ENCODE peak calls at places on chromosomes 5 and 9, in seven cellular contexts. C is coronary artery; F is hepatocyte; V is uterus; A is fibroblast of lung; L is breast epithelium; O is naive thymus-derived CD4-positive, alpha-beta T cell. M is an unnamed sample.

GRCh38 chr5:20109326-20109725 is 121.3 kb upstream of the CDH18 start:
- DNase-seq in A (no peak), L (no peak), O (no peak), F (peak), V (no peak), C (no peak), M (no peak)

GRCh38 chr9:133991964-133992779 is at the start of gene VAV2:
- DNase-seq in O (peak), C (peak), L (no peak), F (peak), V (peak), A (peak), M (peak)

GRCh38 chr5:173941758-173942401 is 47.1 kb upstream of the C5orf47 start:
- DNase-seq in V (no peak), O (no peak), A (no peak), C (no peak), L (no peak), F (no peak), M (no peak)

GRCh38 chr9:123000371-123001068 is 32.9 kb upstream of the GPR21 start:
- DNase-seq in L (no peak), O (no peak), C (no peak), V (no peak), F (no peak), A (no peak), M (no peak)

GRCh38 chr9:3343671-3344070 is 182.1 kb downstream of the RFX3 start:
- DNase-seq in L (no peak), C (no peak), V (no peak), F (no peak), A (no peak), O (no peak), M (no peak)

GRCh38 chr9:123552530-123552929 is 196.5 kb downstream of the CRB2 start:
- DNase-seq in C (no peak), A (no peak), V (no peak), F (no peak), L (no peak), O (no peak), M (no peak)

GRCh38 chr9:91811024-91811909 is 138.8 kb downstream of the ROR2 start:
- DNase-seq in O (no peak), F (no peak), C (peak), V (no peak), A (no peak), L (no peak), M (no peak)

GRCh38 chr5:169126376-169127043 is 174.4 kb downstream of the SLIT3 start:
- DNase-seq in L (no peak), V (no peak), C (no peak), O (no peak), A (no peak), F (no peak), M (no peak)

GRCh38 chr9:14421291-14421690 is 107.3 kb upstream of the NFIB start:
- DNase-seq in L (no peak), V (no peak), C (no peak), A (no peak), O (no peak), F (no peak), M (no peak)

GRCh38 chr9:27426717-27427645 is 97.1 kb upstream of the IFNK start:
- DNase-seq in F (no peak), C (no peak), L (peak), O (no peak), A (no peak), V (no peak), M (no peak)

GRCh38 chr9:134867917-134868750 is 12.5 kb upstream of the FCN2 start:
- DNase-seq in F (no peak), A (no peak), V (peak), C (peak), O (no peak), L (no peak), M (peak)

GRCh38 chr5:72185717-72186388 is 78.6 kb downstream of the MAP1B start:
- DNase-seq in A (peak), L (no peak), O (no peak), V (no peak), F (no peak), C (no peak), M (no peak)

GRCh38 chr9:92135576-92135975 is 20.4 kb upstream of the SPTLC1 start:
- DNase-seq in C (no peak), V (no peak), L (no peak), F (no peak), A (no peak), O (no peak), M (no peak)

GRCh38 chr9:117795271-117795670 is 91.1 kb downstream of the TLR4 start:
- DNase-seq in O (no peak), C (no peak), F (no peak), A (no peak), V (no peak), L (no peak), M (no peak)

GRCh38 chr9:76542360-76542759 is 83.4 kb downstream of the GCNT1 start:
- DNase-seq in V (no peak), C (no peak), O (no peak), L (no peak), A (no peak), F (no peak), M (no peak)

GRCh38 chr9:93670208-93671029 is 94.0 kb downstream of the PHF2 start:
- DNase-seq in O (peak), L (peak), V (peak), F (no peak), A (peak), C (peak), M (peak)

GRCh38 chr5:169914766-169915165 is 65.5 kb downstream of the INSYN2B start:
- DNase-seq in F (peak), C (no peak), V (no peak), A (peak), L (peak), O (no peak), M (no peak)

GRCh38 chr5:13211064-13211463 is 733.4 kb downstream of the DNAH5 start:
- DNase-seq in F (no peak), A (no peak), O (no peak), L (no peak), V (no peak), C (no peak), M (no peak)

GRCh38 chr9:125521462-125522327 is 185.3 kb downstream of the MAPKAP1 start:
- DNase-seq in C (no peak), A (peak), F (no peak), O (peak), L (no peak), V (no peak), M (no peak)

DNA sequence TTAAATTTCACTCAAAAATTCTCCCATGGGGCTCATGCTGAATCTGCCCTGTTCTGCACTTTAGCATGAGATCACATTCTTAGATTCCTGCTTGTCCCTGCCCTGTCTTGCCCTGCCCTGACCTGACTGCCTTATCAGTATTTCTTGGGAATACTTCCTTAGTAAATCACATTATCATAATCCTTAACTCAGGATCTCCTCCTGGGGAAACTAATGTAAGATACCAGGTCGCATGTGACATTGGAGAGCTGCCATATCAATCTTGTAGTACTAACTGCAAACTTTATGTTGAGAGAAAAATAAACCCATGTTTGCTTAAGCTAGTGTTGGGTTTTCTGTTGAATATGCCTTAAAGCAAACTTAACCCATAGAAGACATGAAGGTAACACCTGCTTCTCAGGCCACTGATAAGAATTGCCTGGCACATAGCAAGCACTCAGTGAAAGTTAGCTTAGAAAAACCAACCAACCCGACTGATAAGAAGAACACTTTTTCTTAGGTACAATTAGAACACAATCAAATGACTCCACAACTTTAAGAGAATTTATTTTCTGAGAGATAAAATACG is 53.3 kb downstream of the IL33 start:
- DNase-seq in O (no peak), L (no peak), A (no peak), V (no peak), C (no peak), F (peak), M (no peak)
- H3K27ac ChIP-seq in O (no peak), L (no peak), A (no peak), V (no peak), C (no peak), F (no peak), M (no peak)

DNA sequence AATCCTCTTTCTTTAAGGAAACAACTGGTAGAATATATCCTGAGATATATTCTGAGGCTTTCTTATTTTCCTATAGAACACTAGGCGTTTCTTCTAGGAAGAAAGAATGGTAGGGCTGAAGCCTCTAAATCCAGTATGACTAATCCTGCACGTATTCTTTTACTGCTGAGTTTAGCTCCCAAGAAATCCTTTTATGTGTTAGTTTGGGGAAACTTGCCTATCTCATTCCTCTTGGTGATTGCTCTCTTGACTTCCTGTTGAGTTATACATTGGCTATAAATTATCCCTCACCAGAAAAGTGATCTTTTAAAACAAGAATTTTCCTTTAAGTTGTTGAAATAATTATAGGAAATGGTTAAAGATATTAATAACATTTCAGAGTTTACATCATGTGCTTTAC is 422.9 kb downstream of the TMEM161B start:
- DNase-seq in V (no peak), O (no peak), L (no peak), A (no peak), C (no peak), F (no peak), M (no peak)
- H3K4me3 ChIP-seq in V (no peak), O (no peak), L (no peak), A (no peak), C (no peak), F (no peak), M (no peak)

DNA sequence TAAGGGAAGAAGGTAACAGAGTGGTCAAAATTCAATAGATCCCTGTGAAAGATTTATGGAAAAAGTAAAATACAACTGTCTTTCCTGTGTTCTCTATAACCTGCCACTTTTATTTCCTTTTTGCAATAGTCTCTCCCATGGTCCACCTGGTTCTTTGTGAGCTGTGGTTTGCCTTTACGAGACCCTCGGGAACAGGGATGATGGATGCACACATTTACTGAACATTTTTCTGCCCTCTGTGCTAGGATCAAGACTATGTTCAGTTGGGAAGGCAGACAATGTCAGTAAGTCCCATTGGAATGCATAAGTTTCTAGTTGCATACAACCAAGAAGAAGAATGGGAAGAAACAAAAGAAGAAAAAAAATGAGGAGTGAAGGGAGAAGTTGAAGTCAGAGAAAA is 281.2 kb downstream of the TRPM3 start:
- DNase-seq in L (no peak), C (no peak), A (no peak), O (no peak), V (no peak), F (no peak), M (no peak)
- H3K27ac ChIP-seq in L (no peak), C (no peak), A (no peak), O (no peak), V (no peak), F (no peak), M (no peak)

GRCh38 chr5:31193591-31194457 is at the start of gene CDH6:
- DNase-seq in C (peak), O (no peak), V (no peak), A (peak), F (peak), L (no peak), M (peak)

GRCh38 chr5:31194892-31195291 is 1.4 kb downstream of the CDH6 start:
- DNase-seq in L (no peak), F (no peak), C (no peak), A (no peak), O (no peak), V (no peak), M (no peak)

GRCh38 chr5:31194458-31194808 is 947 bp downstream of the CDH6 start:
- DNase-seq in A (peak), O (no peak), V (no peak), F (no peak), L (no peak), C (no peak), M (no peak)

GRCh38 chr5:31196309-31196708 is 2.8 kb downstream of the CDH6 start:
- DNase-seq in C (no peak), F (peak), O (no peak), V (no peak), A (peak), L (no peak), M (no peak)

DNA sequence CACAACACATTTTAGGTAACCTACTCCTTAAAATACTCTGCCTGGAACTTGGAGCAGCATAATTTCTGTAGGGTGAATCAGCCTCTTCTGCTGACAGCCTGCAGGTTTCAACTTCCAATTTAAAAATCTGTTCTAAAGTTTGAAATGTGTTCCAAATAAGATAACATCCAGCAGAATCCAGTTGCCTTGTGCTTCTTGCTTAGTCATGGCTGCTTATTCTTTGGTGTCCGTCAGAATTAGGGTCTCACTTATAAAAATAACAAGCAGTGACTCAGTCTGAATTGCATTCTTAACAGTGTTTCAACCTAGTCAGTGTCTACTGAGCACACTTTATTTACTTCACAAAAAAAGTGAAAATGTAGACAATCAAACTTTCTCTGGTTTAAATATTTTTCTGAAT is 3.7 kb downstream of the CDH6 start:
- DNase-seq in A (peak), L (no peak), O (no peak), C (no peak), V (no peak), F (no peak), M (no peak)
- H3K4me3 ChIP-seq in A (peak), L (no peak), O (no peak), C (peak), V (no peak), F (no peak), M (no peak)

DNA sequence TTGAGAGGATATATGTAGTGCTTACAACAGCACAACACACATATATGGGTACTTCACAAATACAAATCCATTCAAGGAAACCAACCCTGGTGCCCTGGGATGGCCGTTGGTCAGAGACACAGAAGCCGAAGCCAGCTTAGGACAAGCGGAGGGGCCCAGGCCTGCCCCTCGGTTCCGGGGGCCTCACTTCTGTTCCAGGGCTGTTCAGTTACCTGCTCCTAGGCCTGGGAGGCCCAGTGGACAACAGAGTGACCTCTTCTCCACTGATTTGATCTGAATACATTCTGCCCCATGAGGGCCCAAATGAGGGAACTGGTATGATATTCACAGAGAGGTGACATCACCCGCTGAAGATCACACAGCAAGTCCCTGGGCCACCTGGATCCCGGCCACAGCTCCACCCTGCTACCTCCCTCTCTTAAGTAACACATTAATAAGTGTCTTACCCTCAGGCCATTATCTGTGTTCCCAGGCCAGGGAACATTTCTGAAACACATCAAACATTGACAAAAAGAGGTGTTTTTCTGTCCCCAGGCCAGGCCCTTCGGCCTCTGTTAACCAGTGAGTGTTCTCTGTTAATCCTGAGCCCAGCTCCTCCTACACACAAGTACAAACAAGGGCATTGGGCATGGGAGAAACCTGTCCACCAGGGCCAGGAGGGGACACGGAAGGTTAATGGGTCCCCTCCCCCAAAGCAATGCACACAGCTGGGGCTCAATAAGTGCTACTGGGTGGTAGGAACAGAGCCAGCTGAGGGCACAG is 4.5 kb upstream of the GRHPR start:
- DNase-seq in O (no peak), V (no peak), C (no peak), L (peak), A (no peak), F (peak), M (no peak)
- H3K27ac ChIP-seq in O (no peak), V (no peak), C (no peak), L (no peak), A (no peak), F (no peak), M (no peak)

GRCh38 chr5:177355868-177356168 is 1.9 kb upstream of the RGS14 start:
- DNase-seq in A (no peak), L (no peak), O (no peak), C (no peak), F (no peak), V (no peak), M (no peak)

GRCh38 chr5:177358333-177358939 is 712 bp downstream of the RGS14 start:
- DNase-seq in C (no peak), F (no peak), A (no peak), O (no peak), V (no peak), L (no peak), M (no peak)

GRCh38 chr5:177356756-177357458 is 817 bp upstream of the RGS14 start:
- DNase-seq in F (no peak), A (no peak), O (no peak), L (no peak), V (no peak), C (no peak), M (no peak)

GRCh38 chr5:177359451-177359851 is 1.7 kb downstream of the RGS14 start:
- DNase-seq in V (no peak), C (no peak), F (no peak), A (no peak), O (no peak), L (no peak), M (no peak)

GRCh38 chr5:177357459-177358332 is at the start of gene RGS14:
- DNase-seq in C (no peak), A (no peak), V (no peak), O (peak), L (no peak), F (no peak), M (no peak)
- H3K4me3 ChIP-seq in C (peak), A (no peak), V (no peak), O (peak), L (peak), F (no peak), M (no peak)

GRCh38 chr9:72983056-72983455 is 30.2 kb upstream of the ALDH1A1 start:
- DNase-seq in C (no peak), V (no peak), L (no peak), A (no peak), F (peak), O (no peak), M (no peak)

GRCh38 chr9:72984150-72984947 is 31.5 kb upstream of the ALDH1A1 start:
- DNase-seq in L (no peak), C (no peak), V (no peak), F (no peak), O (no peak), A (no peak), M (no peak)

GRCh38 chr9:72982161-72982799 is 29.4 kb upstream of the ALDH1A1 start:
- DNase-seq in V (no peak), O (no peak), L (no peak), A (peak), C (no peak), F (no peak), M (no peak)

GRCh38 chr9:72984990-72985389 is 32.1 kb upstream of the ALDH1A1 start:
- DNase-seq in A (no peak), L (no peak), C (no peak), V (no peak), O (no peak), F (no peak), M (no peak)

DNA sequence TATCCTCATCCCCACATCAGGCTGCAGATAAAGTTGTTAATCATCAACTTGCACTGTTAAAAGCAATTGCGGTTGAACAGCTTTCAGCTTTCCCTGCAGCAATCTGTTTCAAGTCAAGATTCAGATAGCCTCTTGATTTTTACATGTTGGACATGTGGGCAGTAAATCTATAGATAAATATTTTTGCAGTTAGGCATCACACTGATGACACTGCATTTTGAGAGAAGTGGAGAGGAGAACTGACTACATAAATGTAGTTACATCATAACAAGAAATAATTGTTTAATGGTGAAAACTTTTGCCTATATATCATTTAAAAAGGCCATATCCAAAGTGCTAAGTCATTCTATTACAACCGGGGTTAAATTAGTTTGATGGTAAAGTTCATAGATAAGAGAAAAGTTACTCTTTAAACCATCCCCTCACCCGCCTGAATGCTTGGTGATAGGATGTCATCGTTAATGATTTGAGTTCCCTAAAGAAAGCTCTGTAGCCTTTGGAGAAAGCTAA is 30.7 kb upstream of the ALDH1A1 start:
- DNase-seq in V (no peak), C (no peak), A (peak), L (no peak), F (peak), O (no peak), M (no peak)
- H3K27ac ChIP-seq in V (no peak), C (no peak), A (no peak), L (no peak), F (peak), O (no peak), M (no peak)